ENCODE peak calls at places on chromosomes 12 and 14, in six cellular contexts. S is ovary, D is body of pancreas, K is tibial artery, W is heart left ventricle, I is HCT116. J is an unnamed sample.

GRCh38 chr12:106152334-106152733 is 13.6 kb upstream of the NUAK1 start:
- DNase-seq in S (no peak), D (no peak), K (no peak), W (no peak), I (no peak), J (no peak)

GRCh38 chr12:41287500-41287899 is 99.4 kb downstream of the PDZRN4 start:
- DNase-seq in S (no peak), D (no peak), K (no peak), W (no peak), I (no peak), J (no peak)

GRCh38 chr14:36508418-36509051 is 11.5 kb downstream of the NKX2-1 start:
- DNase-seq in S (no peak), D (no peak), K (no peak), W (no peak), I (no peak), J (no peak)

GRCh38 chr14:34872822-34873590 is 2.2 kb downstream of the BAZ1A start:
- DNase-seq in S (no peak), D (peak; percentile 35), K (no peak), W (no peak), I (no peak), J (no peak)

GRCh38 chr12:67593041-67593870 is 55.3 kb upstream of the DYRK2 start:
- DNase-seq in S (no peak), D (peak; percentile 83), K (no peak), W (no peak), I (peak; percentile 87), J (peak; percentile 53)

GRCh38 chr12:25625146-25625545 is 72.1 kb upstream of the LMNTD1 start:
- DNase-seq in S (no peak), D (no peak), K (no peak), W (no peak), I (no peak), J (no peak)

GRCh38 chr14:32430326-32430725 is 101.2 kb downstream of the AKAP6 start:
- DNase-seq in S (no peak), D (no peak), K (no peak), W (no peak), I (no peak), J (peak; percentile 61)

GRCh38 chr14:32469388-32470160 is 140.5 kb downstream of the AKAP6 start:
- DNase-seq in S (no peak), D (no peak), K (no peak), W (no peak), I (peak; percentile 26), J (peak; percentile 70)

GRCh38 chr12:76268267-76268666 is 79.9 kb downstream of the BBS10 start:
- DNase-seq in S (no peak), D (no peak), K (no peak), W (no peak), I (no peak), J (no peak)

GRCh38 chr12:91926810-91927209 is 218.8 kb downstream of the BTG1 start:
- DNase-seq in S (no peak), D (peak; percentile 38), K (no peak), W (no peak), I (no peak), J (no peak)

GRCh38 chr14:68137704-68138619 is 318.4 kb downstream of the RAD51B start:
- DNase-seq in S (no peak), D (peak; percentile 50), K (no peak), W (peak; percentile 46), I (peak; percentile 84), J (peak; percentile 97)

GRCh38 chr14:76090611-76091010 is 61.1 kb upstream of the GPATCH2L start:
- DNase-seq in S (no peak), D (no peak), K (no peak), W (no peak), I (no peak), J (no peak)

GRCh38 chr12:77392467-77392866 is 327.1 kb upstream of the E2F7 start:
- DNase-seq in S (no peak), D (no peak), K (no peak), W (no peak), I (no peak), J (no peak)

GRCh38 chr14:68283378-68284123 is 464.0 kb downstream of the RAD51B start:
- DNase-seq in S (no peak), D (peak; percentile 16), K (no peak), W (no peak), I (no peak), J (no peak)

GRCh38 chr14:51562816-51563215 is 88.9 kb upstream of the FRMD6 start:
- DNase-seq in S (no peak), D (no peak), K (no peak), W (no peak), I (no peak), J (no peak)

GRCh38 chr12:25241171-25242020 is 9.3 kb downstream of the KRAS start:
- DNase-seq in S (no peak), D (no peak), K (no peak), W (no peak), I (peak; percentile 18), J (no peak)

GRCh38 chr12:108623577-108623976 is 10.1 kb downstream of the SELPLG start:
- DNase-seq in S (no peak), D (no peak), K (no peak), W (no peak), I (no peak), J (no peak)

GRCh38 chr12:93785262-93786010 is 108.3 kb downstream of the CRADD start:
- DNase-seq in S (peak; percentile 25), D (peak; percentile 66), K (peak; percentile 76), W (peak; percentile 78), I (peak; percentile 85), J (peak; percentile 75)

GRCh38 chr12:47361389-47362031 is 281.8 kb upstream of the AMIGO2 start:
- DNase-seq in S (peak; percentile 34), D (peak; percentile 23), K (no peak), W (no peak), I (no peak), J (peak; percentile 41)

GRCh38 chr14:100827140-100827517 is 1.2 kb downstream of the MEG3 start:
- DNase-seq in S (peak; percentile 70), D (no peak), K (no peak), W (no peak), I (no peak), J (peak; percentile 50)

GRCh38 chr14:48792376-48793024 is 793.7 kb downstream of the RPS29 start:
- DNase-seq in S (no peak), D (no peak), K (no peak), W (no peak), I (no peak), J (no peak)

GRCh38 chr12:94561943-94562411 is 88.4 kb downstream of the TMCC3 start:
- DNase-seq in S (no peak), D (peak; percentile 68), K (no peak), W (peak; percentile 54), I (no peak), J (peak; percentile 71)

GRCh38 chr12:2227360-2227759 is 174.6 kb downstream of the CACNA1C start:
- DNase-seq in S (no peak), D (no peak), K (no peak), W (no peak), I (no peak), J (no peak)

GRCh38 chr12:32051511-32052299 is 54.9 kb upstream of the BICD1 start:
- DNase-seq in S (no peak), D (no peak), K (no peak), W (no peak), I (peak; percentile 48), J (no peak)

GRCh38 chr12:52713960-52714886 is 10.9 kb upstream of the KRT77 start:
- DNase-seq in S (no peak), D (no peak), K (no peak), W (no peak), I (no peak), J (no peak)

GRCh38 chr12:118980407-118981014 is 830 bp upstream of the SRRM4 start:
- DNase-seq in S (no peak), D (no peak), K (no peak), W (no peak), I (no peak), J (no peak)

GRCh38 chr12:109949089-109949488 is 47.1 kb downstream of the GIT2 start:
- DNase-seq in S (no peak), D (peak; percentile 91), K (no peak), W (no peak), I (no peak), J (peak; percentile 86)

GRCh38 chr12:31833541-31833840 is 104.7 kb upstream of the AMN1 start:
- DNase-seq in S (no peak), D (no peak), K (no peak), W (no peak), I (no peak), J (no peak)

GRCh38 chr14:95609398-95609990 is 74.6 kb downstream of the GLRX5 start:
- DNase-seq in S (no peak), D (peak; percentile 70), K (no peak), W (no peak), I (peak; percentile 42), J (peak; percentile 27)

DNA sequence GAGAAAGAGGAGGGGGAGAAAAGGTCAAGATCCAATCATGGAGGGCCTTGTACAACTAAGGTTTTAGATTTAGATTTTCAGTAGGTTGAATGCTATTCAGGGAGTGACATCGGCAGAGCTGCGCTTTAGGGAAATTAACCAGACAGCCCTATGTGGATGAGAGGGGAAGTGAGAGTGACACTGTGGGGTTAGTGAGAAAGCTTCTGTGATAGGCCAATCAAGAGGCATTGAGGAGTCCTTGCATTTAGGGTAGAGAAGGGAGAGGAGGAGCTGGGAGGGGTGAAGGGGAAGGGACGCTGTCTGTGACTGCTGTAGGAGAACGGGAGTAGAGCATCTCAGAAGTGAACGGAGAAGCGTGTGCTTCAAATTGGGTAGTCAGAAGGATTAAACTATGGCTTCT is 3.4 kb downstream of the HSD17B6 start:
- DNase-seq in S (no peak), D (peak; percentile 31), K (no peak), W (no peak), I (no peak), J (no peak)
- H3K27ac ChIP-seq in S (no peak overlapping the region), D (no peak overlapping the region), K (no peak overlapping the region), W (no peak overlapping the region), I (no peak overlapping the region), J (no peak overlapping the region)

GRCh38 chr12:104299842-104300481 is 3.6 kb upstream of the EID3 start:
- DNase-seq in S (no peak), D (no peak), K (no peak), W (no peak), I (no peak), J (no peak)

GRCh38 chr12:104294845-104295674 is 8.5 kb upstream of the EID3 start:
- DNase-seq in S (no peak), D (no peak), K (no peak), W (no peak), I (no peak), J (no peak)

GRCh38 chr12:104295954-104296353 is 7.6 kb upstream of the EID3 start:
- DNase-seq in S (no peak), D (no peak), K (no peak), W (no peak), I (no peak), J (no peak)

GRCh38 chr12:104296718-104297117 is 6.8 kb upstream of the EID3 start:
- DNase-seq in S (no peak), D (no peak), K (no peak), W (no peak), I (no peak), J (no peak)

GRCh38 chr12:104297477-104298113 is 5.9 kb upstream of the EID3 start:
- DNase-seq in S (no peak), D (no peak), K (no peak), W (no peak), I (no peak), J (no peak)
- H3K4me1 ChIP-seq in S (peaks cover 7% of the 10 kb centered on the region), D (no peaks in the 10 kb centered on the region), K (no peaks in the 10 kb centered on the region), W (peaks cover 31% of the 10 kb centered on the region), I (peaks cover 15% of the 10 kb centered on the region), J (no peaks in the 10 kb centered on the region)

GRCh38 chr12:90076851-90077319 is 368.2 kb upstream of the ATP2B1 start:
- DNase-seq in S (no peak), D (no peak), K (no peak), W (no peak), I (no peak), J (no peak)
- H3K27ac ChIP-seq in S (no peak overlapping the region), D (no peak overlapping the region), K (no peak overlapping the region), W (no peak overlapping the region), I (no peak overlapping the region), J (no peak overlapping the region)

GRCh38 chr12:124002654-124003053 is 29.6 kb downstream of the ZNF664 start:
- DNase-seq in S (no peak), D (no peak), K (no peak), W (no peak), I (no peak), J (no peak)
- H3K4me1 ChIP-seq in S (no peaks in the 10 kb centered on the region), D (peaks cover 22% of the 10 kb centered on the region), K (no peaks in the 10 kb centered on the region), W (peaks cover 46% of the 10 kb centered on the region), I (no peaks in the 10 kb centered on the region), J (peaks cover 40% of the 10 kb centered on the region)

J was measured in SJCRH30.